ENCODE peak calls at places on chromosomes 3 and 15, in six cellular contexts. Y, U, C, O, B and V are unnamed samples.

GRCh38 chr3:136678981-136679380 is 73.2 kb downstream of the STAG1 start:
- DNase-seq in Y (no peak), U (no peak), C (no peak), O (no peak), B (no peak), V (no peak)

GRCh38 chr3:49792371-49793150 is 6.2 kb upstream of the IP6K1 start:
- DNase-seq in Y (no peak), U (no peak), C (no peak), O (no peak), B (no peak), V (no peak)

GRCh38 chr15:77180757-77181156 is 109.8 kb upstream of the TSPAN3 start:
- DNase-seq in Y (no peak), U (peak), C (no peak), O (peak), B (no peak), V (no peak)

GRCh38 chr3:111715911-111716523 is 120.9 kb upstream of the ZBED2 start:
- DNase-seq in Y (no peak), U (peak), C (no peak), O (peak), B (peak), V (peak)

GRCh38 chr3:14525685-14526631 is 14.2 kb downstream of the GRIP2 start:
- DNase-seq in Y (no peak), U (peak), C (no peak), O (peak), B (no peak), V (no peak)

GRCh38 chr3:128911911-128912310 is 32.5 kb downstream of the ACAD9 start:
- DNase-seq in Y (no peak), U (no peak), C (no peak), O (no peak), B (no peak), V (no peak)

GRCh38 chr3:101675709-101676218 is 1.2 kb downstream of the ZBTB11 start:
- DNase-seq in Y (no peak), U (no peak), C (no peak), O (no peak), B (no peak), V (no peak)

GRCh38 chr3:120145498-120146285 is 51.4 kb upstream of the GSK3B start:
- DNase-seq in Y (peak), U (no peak), C (peak), O (peak), B (no peak), V (peak)

GRCh38 chr15:65336767-65337435 is 32.4 kb downstream of the RNU5B-1 start:
- DNase-seq in Y (no peak), U (no peak), C (no peak), O (no peak), B (no peak), V (no peak)

GRCh38 chr3:5188419-5189405 is 1.2 kb downstream of the EDEM1 start:
- DNase-seq in Y (peak), U (peak), C (peak), O (peak), B (peak), V (peak)

GRCh38 chr15:63626955-63627354 is 29.8 kb downstream of the FBXL22 start:
- DNase-seq in Y (no peak), U (no peak), C (no peak), O (no peak), B (no peak), V (no peak)

GRCh38 chr3:155229086-155229485 is 64.4 kb downstream of the STRIT1 start:
- DNase-seq in Y (no peak), U (no peak), C (no peak), O (no peak), B (no peak), V (no peak)

GRCh38 chr3:88957751-88958452 is 149.5 kb upstream of the EPHA3 start:
- DNase-seq in Y (no peak), U (no peak), C (no peak), O (peak), B (no peak), V (no peak)

GRCh38 chr15:68152342-68152741 is 52.8 kb downstream of the CALML4 start:
- DNase-seq in Y (no peak), U (no peak), C (no peak), O (peak), B (no peak), V (no peak)

GRCh38 chr3:98893740-98894139 is 7.8 kb downstream of the DCBLD2 start:
- DNase-seq in Y (no peak), U (peak), C (no peak), O (peak), B (no peak), V (no peak)

GRCh38 chr3:45950686-45951600 is 7.7 kb downstream of the CXCR6 start:
- DNase-seq in Y (no peak), U (no peak), C (peak), O (no peak), B (peak), V (no peak)

GRCh38 chr3:354433-354832 is 157.9 kb downstream of the CHL1 start:
- DNase-seq in Y (peak), U (peak), C (peak), O (peak), B (no peak), V (peak)

GRCh38 chr3:44913868-44914468 is 39.6 kb downstream of the TGM4 start:
- DNase-seq in Y (peak), U (peak), C (peak), O (peak), B (peak), V (peak)

GRCh38 chr3:115092220-115092791 is 54.8 kb downstream of the ZBTB20 start:
- DNase-seq in Y (peak), U (peak), C (peak), O (peak), B (peak), V (peak)

GRCh38 chr3:126111126-126111551 is 27.2 kb upstream of the SLC41A3 start:
- DNase-seq in Y (no peak), U (no peak), C (no peak), O (no peak), B (no peak), V (no peak)

GRCh38 chr3:100260081-100260684 is 609 bp upstream of the TBC1D23 start:
- DNase-seq in Y (no peak), U (peak), C (no peak), O (peak), B (no peak), V (no peak)

GRCh38 chr3:38001456-38002081 is 11.0 kb downstream of the VILL start:
- DNase-seq in Y (no peak), U (peak), C (no peak), O (no peak), B (no peak), V (no peak)

GRCh38 chr15:85327820-85328219 is 52.6 kb upstream of the AKAP13 start:
- DNase-seq in Y (no peak), U (no peak), C (no peak), O (no peak), B (no peak), V (no peak)

GRCh38 chr15:51038258-51039042 is 56.3 kb downstream of the TNFAIP8L3 start:
- DNase-seq in Y (no peak), U (no peak), C (no peak), O (no peak), B (no peak), V (no peak)

GRCh38 chr3:25191703-25192102 is 236.4 kb upstream of the RARB start:
- DNase-seq in Y (no peak), U (no peak), C (no peak), O (no peak), B (no peak), V (no peak)

GRCh38 chr3:173750095-173750494 is 352.6 kb downstream of the NLGN1 start:
- DNase-seq in Y (no peak), U (no peak), C (no peak), O (peak), B (no peak), V (peak)

GRCh38 chr3:67964596-67964995 is 310.2 kb upstream of the SUCLG2 start:
- DNase-seq in Y (no peak), U (no peak), C (no peak), O (no peak), B (no peak), V (no peak)

GRCh38 chr15:81087694-81088093 is 46.4 kb upstream of the CFAP161 start:
- DNase-seq in Y (no peak), U (no peak), C (no peak), O (no peak), B (no peak), V (no peak)

GRCh38 chr15:36265422-36265821 is 314.0 kb upstream of the CDIN1 start:
- DNase-seq in Y (no peak), U (no peak), C (no peak), O (no peak), B (no peak), V (no peak)

GRCh38 chr3:67493808-67494207 is 160.6 kb downstream of the SUCLG2 start:
- DNase-seq in Y (no peak), U (no peak), C (no peak), O (no peak), B (no peak), V (no peak)

GRCh38 chr3:120568624-120569023 is 27.5 kb upstream of the NDUFB4 start:
- DNase-seq in Y (no peak), U (peak), C (no peak), O (peak), B (no peak), V (no peak)

GRCh38 chr3:179464296-179465092 is 13.2 kb upstream of the GNB4 start:
- DNase-seq in Y (no peak), U (no peak), C (no peak), O (no peak), B (no peak), V (no peak)

GRCh38 chr15:50816191-50816590 is 50.7 kb upstream of the SPPL2A start:
- DNase-seq in Y (no peak), U (no peak), C (no peak), O (no peak), B (no peak), V (no peak)

GRCh38 chr3:14537590-14538450 is 2.3 kb downstream of the GRIP2 start:
- DNase-seq in Y (no peak), U (no peak), C (no peak), O (peak), B (no peak), V (no peak)